ENCODE peak calls at places on chromosomes 6 and 20, in four cellular contexts. One of them, this sample, is unnamed.

GRCh38 chr6:30720738-30721197 is 616 bp downstream of the TUBB start:
- DNase-seq in cardiac muscle cell: peak
- DNase-seq in foreskin fibroblast: peak
- DNase-seq in left lung: peak
- DNase-seq in this sample: peak

GRCh38 chr20:9323622-9324021 is 190.8 kb upstream of the LAMP5 start:
- DNase-seq in foreskin fibroblast: peak
- DNase-seq in cardiac muscle cell: peak
- DNase-seq in left lung: no peak
- DNase-seq in this sample: no peak

GRCh38 chr6:163983601-163984445 is 569.3 kb downstream of the QKI start:
- DNase-seq in foreskin fibroblast: no peak
- DNase-seq in left lung: no peak
- DNase-seq in cardiac muscle cell: peak
- DNase-seq in this sample: no peak

GRCh38 chr20:57783956-57784837 is 74.4 kb upstream of the PMEPA1 start:
- DNase-seq in left lung: no peak
- DNase-seq in foreskin fibroblast: no peak
- DNase-seq in cardiac muscle cell: no peak
- DNase-seq in this sample: no peak

GRCh38 chr6:83430606-83431544 is at the start of gene ME1:
- DNase-seq in left lung: peak
- DNase-seq in foreskin fibroblast: peak
- DNase-seq in cardiac muscle cell: peak
- DNase-seq in this sample: peak

GRCh38 chr20:51318058-51318960 is 224.2 kb downstream of the NFATC2 start:
- DNase-seq in left lung: no peak
- DNase-seq in cardiac muscle cell: peak
- DNase-seq in foreskin fibroblast: no peak
- DNase-seq in this sample: peak

GRCh38 chr6:118746100-118746874 is 94.9 kb upstream of the CEP85L start:
- DNase-seq in cardiac muscle cell: no peak
- DNase-seq in foreskin fibroblast: no peak
- DNase-seq in left lung: peak
- DNase-seq in this sample: no peak

GRCh38 chr6:91781946-91782345 is 1195.1 kb upstream of the MAP3K7 start:
- DNase-seq in foreskin fibroblast: no peak
- DNase-seq in cardiac muscle cell: no peak
- DNase-seq in left lung: no peak
- DNase-seq in this sample: no peak

GRCh38 chr6:35487653-35488516 is 9.0 kb downstream of the TEAD3 start:
- DNase-seq in cardiac muscle cell: no peak
- DNase-seq in left lung: no peak
- DNase-seq in foreskin fibroblast: peak
- DNase-seq in this sample: no peak

GRCh38 chr6:32148289-32148688 is 3.5 kb downstream of the PRRT1 start:
- DNase-seq in cardiac muscle cell: no peak
- DNase-seq in foreskin fibroblast: no peak
- DNase-seq in left lung: no peak
- DNase-seq in this sample: no peak

GRCh38 chr6:21590345-21590744 is 3.2 kb upstream of the SOX4 start:
- DNase-seq in cardiac muscle cell: no peak
- DNase-seq in left lung: no peak
- DNase-seq in foreskin fibroblast: peak
- DNase-seq in this sample: no peak

GRCh38 chr6:138161434-138162103 is at the start of gene ARFGEF3:
- DNase-seq in cardiac muscle cell: peak
- DNase-seq in left lung: peak
- DNase-seq in foreskin fibroblast: peak
- DNase-seq in this sample: peak

GRCh38 chr20:21149344-21149743 is 23.5 kb downstream of the KIZ start:
- DNase-seq in cardiac muscle cell: no peak
- DNase-seq in left lung: no peak
- DNase-seq in foreskin fibroblast: no peak
- DNase-seq in this sample: no peak

GRCh38 chr20:8664778-8665177 is 404.1 kb upstream of the PLCB4 start:
- DNase-seq in left lung: no peak
- DNase-seq in cardiac muscle cell: peak
- DNase-seq in foreskin fibroblast: no peak
- DNase-seq in this sample: no peak

GRCh38 chr20:59933849-59934585 is 580 bp upstream of the SYCP2 start:
- DNase-seq in left lung: peak
- DNase-seq in foreskin fibroblast: peak
- DNase-seq in cardiac muscle cell: peak
- DNase-seq in this sample: peak
- TF ChIP-seq CTCF in left lung: peak
- TF ChIP-seq CTCF in foreskin fibroblast: peak
- TF ChIP-seq CTCF in cardiac muscle cell: peak
- TF ChIP-seq CTCF in this sample: peak

DNA sequence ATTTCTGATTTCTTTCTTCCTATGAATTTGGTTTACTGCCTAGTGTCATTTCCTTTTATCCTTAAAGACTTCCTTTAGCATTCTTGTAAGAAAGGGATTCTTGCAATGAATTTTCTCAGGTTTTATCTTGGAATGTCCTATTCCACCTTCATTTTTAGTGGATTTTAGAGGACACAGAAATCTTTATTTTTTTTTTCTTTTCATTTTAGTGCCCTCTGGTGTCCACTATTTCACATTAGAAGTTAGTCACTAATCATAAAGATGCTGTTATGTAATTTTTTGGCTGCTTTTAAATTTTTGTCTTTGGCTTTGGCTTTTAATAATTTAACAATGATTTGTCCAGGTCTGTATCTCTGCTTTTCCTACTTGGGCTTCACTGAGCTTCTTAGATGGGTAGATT is 28.1 kb downstream of the LMBRD1 start:
- DNase-seq in left lung: no peak
- DNase-seq in foreskin fibroblast: peak
- DNase-seq in cardiac muscle cell: no peak
- DNase-seq in this sample: no peak
- TF ChIP-seq CTCF in left lung: no peak
- TF ChIP-seq CTCF in foreskin fibroblast: peak
- TF ChIP-seq CTCF in cardiac muscle cell: peak
- TF ChIP-seq CTCF in this sample: peak

GRCh38 chr20:54056762-54057639 is 13.4 kb downstream of the BCAS1 start:
- DNase-seq in left lung: no peak
- DNase-seq in cardiac muscle cell: no peak
- DNase-seq in foreskin fibroblast: peak
- DNase-seq in this sample: no peak
- TF ChIP-seq CTCF in left lung: no peak
- TF ChIP-seq CTCF in cardiac muscle cell: no peak
- TF ChIP-seq CTCF in foreskin fibroblast: no peak
- TF ChIP-seq CTCF in this sample: no peak

GRCh38 chr6:82178084-82178758 is 69.3 kb downstream of the IBTK start:
- DNase-seq in left lung: no peak
- DNase-seq in cardiac muscle cell: no peak
- DNase-seq in foreskin fibroblast: peak
- DNase-seq in this sample: no peak
- TF ChIP-seq CTCF in left lung: no peak
- TF ChIP-seq CTCF in cardiac muscle cell: peak
- TF ChIP-seq CTCF in foreskin fibroblast: peak
- TF ChIP-seq CTCF in this sample: peak

GRCh38 chr6:390914-391558 is 516 bp upstream of the IRF4 start:
- DNase-seq in cardiac muscle cell: no peak
- DNase-seq in left lung: no peak
- DNase-seq in foreskin fibroblast: peak
- DNase-seq in this sample: no peak
- TF ChIP-seq CTCF in cardiac muscle cell: no peak
- TF ChIP-seq CTCF in left lung: no peak
- TF ChIP-seq CTCF in foreskin fibroblast: no peak
- TF ChIP-seq CTCF in this sample: no peak

GRCh38 chr6:4956625-4957024 is 47.2 kb downstream of the RPP40 start:
- DNase-seq in left lung: no peak
- DNase-seq in cardiac muscle cell: no peak
- DNase-seq in foreskin fibroblast: no peak
- DNase-seq in this sample: peak

GRCh38 chr6:4953440-4953839 is 50.4 kb downstream of the RPP40 start:
- DNase-seq in left lung: no peak
- DNase-seq in foreskin fibroblast: no peak
- DNase-seq in cardiac muscle cell: no peak
- DNase-seq in this sample: no peak

GRCh38 chr6:4958624-4959023 is 45.2 kb downstream of the RPP40 start:
- DNase-seq in left lung: no peak
- DNase-seq in cardiac muscle cell: no peak
- DNase-seq in foreskin fibroblast: no peak
- DNase-seq in this sample: no peak

GRCh38 chr6:4961322-4962168 is 42.3 kb downstream of the RPP40 start:
- DNase-seq in left lung: no peak
- DNase-seq in cardiac muscle cell: no peak
- DNase-seq in foreskin fibroblast: peak
- DNase-seq in this sample: peak

DNA sequence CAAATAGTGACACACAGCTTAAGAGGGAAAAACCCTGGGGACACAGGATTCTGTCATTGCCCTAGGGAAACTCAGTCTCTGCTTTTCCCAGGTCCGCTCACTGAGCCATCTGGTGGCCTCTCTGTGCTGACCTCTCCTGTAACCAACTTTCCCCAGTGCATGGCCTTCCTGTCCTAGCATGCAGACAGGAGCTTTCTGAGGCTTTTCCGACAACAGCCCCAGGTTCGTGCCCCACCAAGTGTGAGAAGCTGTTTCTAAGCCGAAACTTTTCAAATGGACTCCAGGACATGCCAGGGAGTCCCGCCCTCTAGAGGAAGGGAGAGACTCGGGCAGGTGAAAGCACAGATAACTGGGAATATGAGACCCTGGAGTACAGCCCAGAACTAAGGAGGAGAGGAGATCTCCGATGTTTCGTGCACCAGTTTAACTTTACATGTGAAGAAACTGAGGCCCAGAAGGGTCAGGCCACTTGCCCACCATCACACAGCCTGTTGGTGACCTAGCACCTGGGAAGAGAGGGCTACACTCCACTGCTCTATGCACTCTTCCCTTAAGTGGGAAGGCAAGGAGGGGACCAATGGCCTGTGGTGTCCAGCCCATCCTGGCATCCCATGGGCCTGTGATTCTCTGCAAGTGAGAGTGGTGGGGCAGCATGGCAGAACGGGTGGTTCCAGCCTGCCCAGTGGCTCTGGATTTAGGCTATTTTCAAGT is 46.2 kb downstream of the RPP40 start:
- DNase-seq in left lung: no peak
- DNase-seq in foreskin fibroblast: peak
- DNase-seq in cardiac muscle cell: no peak
- DNase-seq in this sample: no peak
- TF ChIP-seq CTCF in left lung: no peak
- TF ChIP-seq CTCF in foreskin fibroblast: peak
- TF ChIP-seq CTCF in cardiac muscle cell: peak
- TF ChIP-seq CTCF in this sample: no peak

DNA sequence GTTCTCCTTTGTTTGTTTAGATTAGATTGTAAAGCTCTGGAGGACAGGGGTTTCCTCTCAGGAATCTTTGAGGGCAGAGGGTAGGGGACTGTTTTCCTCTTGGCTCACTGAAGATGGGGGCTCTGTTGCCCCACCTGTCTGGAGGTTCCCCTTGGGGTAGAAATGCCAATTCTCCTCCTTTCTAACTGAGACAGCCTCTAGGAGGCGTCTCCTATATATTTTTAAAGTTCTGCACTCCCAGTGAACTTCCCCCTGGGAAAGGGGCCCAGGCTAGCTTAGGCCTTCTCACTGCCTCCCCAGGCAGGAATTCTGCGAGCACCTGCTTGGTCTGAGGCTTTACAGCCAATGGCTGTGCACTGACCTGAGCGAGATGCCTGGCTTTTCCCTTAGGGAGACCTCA is 24.8 kb upstream of the SRF start:
- DNase-seq in foreskin fibroblast: no peak
- DNase-seq in cardiac muscle cell: no peak
- DNase-seq in left lung: no peak
- DNase-seq in this sample: no peak
- TF ChIP-seq CTCF in foreskin fibroblast: no peak
- TF ChIP-seq CTCF in cardiac muscle cell: no peak
- TF ChIP-seq CTCF in left lung: no peak
- TF ChIP-seq CTCF in this sample: no peak

DNA sequence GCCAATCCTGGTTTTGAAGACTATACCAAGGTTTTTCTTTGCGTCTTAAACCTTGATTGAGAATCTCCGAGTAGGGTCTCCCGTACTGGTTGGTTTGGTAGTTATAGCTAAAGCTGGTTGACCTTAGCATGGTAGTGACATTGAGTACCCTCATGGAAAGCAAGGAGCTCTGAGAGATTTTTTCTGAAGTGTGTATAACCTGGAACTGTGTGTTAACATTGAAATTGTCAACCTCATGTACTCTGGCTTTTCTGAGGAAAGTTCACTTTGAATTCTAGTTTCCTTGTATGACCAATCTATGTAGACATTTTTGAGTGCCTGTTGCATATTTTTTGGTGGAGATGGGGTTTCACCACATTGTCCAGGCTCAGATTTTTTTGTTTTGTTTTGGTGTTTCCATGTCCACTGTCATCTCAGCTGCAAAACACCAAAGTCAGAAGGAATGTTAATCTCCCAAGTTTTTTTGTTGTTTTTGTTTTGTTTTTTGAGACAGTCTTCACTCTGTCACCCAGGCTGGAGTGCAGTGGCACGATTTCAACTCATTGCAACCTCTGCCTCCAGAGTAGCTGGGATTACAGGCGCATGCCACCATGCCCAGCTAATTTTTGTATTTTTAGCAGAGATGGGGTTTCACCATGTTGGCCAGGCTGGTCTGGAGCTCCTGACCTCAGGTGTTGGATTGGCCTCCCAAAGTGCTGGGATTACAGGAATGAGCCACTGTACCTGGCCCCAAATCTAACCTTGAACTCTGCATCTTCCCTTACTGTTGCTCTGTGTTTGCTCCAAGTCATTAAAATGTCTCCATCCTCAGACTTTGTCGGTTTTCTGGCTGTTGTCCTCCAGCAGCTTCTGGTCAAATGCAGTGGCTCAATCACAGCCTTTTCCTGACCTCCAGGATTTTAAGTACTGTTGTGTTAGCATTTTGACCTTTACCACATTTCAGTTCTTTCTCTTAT is 4.3 kb downstream of the RPS12 start:
- DNase-seq in left lung: no peak
- DNase-seq in foreskin fibroblast: peak
- DNase-seq in cardiac muscle cell: no peak
- DNase-seq in this sample: no peak
- TF ChIP-seq CTCF in left lung: no peak
- TF ChIP-seq CTCF in foreskin fibroblast: no peak
- TF ChIP-seq CTCF in cardiac muscle cell: no peak
- TF ChIP-seq CTCF in this sample: no peak

This sample was measured in mesothelial cell of epicardium.